ENCODE peak calls at places on chromosomes 7 and 10, in five cellular contexts. F, N, U, A and E are unnamed samples.

GRCh38 chr7:47472444-47473157 is 109.3 kb downstream of the TNS3 start:
- DNase-seq in N (no peak), U (no peak), F (no peak), A (no peak), E (no peak)

GRCh38 chr10:14822879-14823755 is 14.7 kb downstream of the CDNF start:
- DNase-seq in F (no peak), U (peak; percentile 44), A (peak; percentile 66), N (no peak), E (peak; percentile 56)

GRCh38 chr10:1136268-1136667 is 80.1 kb downstream of the WDR37 start:
- DNase-seq in U (no peak), N (no peak), F (no peak), A (no peak), E (no peak)

GRCh38 chr10:113131611-113132330 is 181.7 kb downstream of the TCF7L2 start:
- DNase-seq in N (no peak), F (no peak), U (no peak), A (peak; percentile 84), E (no peak)

GRCh38 chr10:51770719-51771118 is 71.3 kb upstream of the CSTF2T start:
- DNase-seq in A (no peak), U (no peak), F (no peak), N (no peak), E (no peak)

GRCh38 chr10:124522903-124523260 is 61.3 kb downstream of the LHPP start:
- DNase-seq in F (no peak), U (no peak), N (no peak), A (no peak), E (no peak)

GRCh38 chr10:102135956-102136526 is 3.2 kb downstream of the PPRC1 start:
- DNase-seq in F (no peak), N (no peak), U (no peak), A (no peak), E (no peak)

GRCh38 chr10:48251152-48251524 is 23.4 kb downstream of the FRMPD2 start:
- DNase-seq in U (no peak), F (no peak), N (peak; percentile 7), A (no peak), E (no peak)

GRCh38 chr7:142142702-142143101 is 31.2 kb downstream of the MGAM2 start:
- DNase-seq in N (no peak), U (no peak), F (no peak), A (no peak), E (no peak)

GRCh38 chr7:124429923-124430322 is 335.7 kb downstream of the GPR37 start:
- DNase-seq in F (no peak), N (no peak), A (no peak), U (no peak), E (no peak)

GRCh38 chr10:28432210-28432676 is 100.7 kb upstream of the WAC start:
- DNase-seq in N (peak; percentile 66), F (no peak), A (peak; percentile 88), U (peak; percentile 12), E (peak; percentile 27)

GRCh38 chr7:44398953-44399574 is 73.7 kb upstream of the CAMK2B start:
- DNase-seq in N (peak; percentile 11), A (no peak), F (no peak), U (no peak), E (no peak)

GRCh38 chr10:63829573-63830149 is 308.5 kb downstream of the REEP3 start:
- DNase-seq in A (no peak), F (no peak), U (no peak), N (no peak), E (no peak)

GRCh38 chr10:86200269-86200668 is 166.3 kb downstream of the GRID1 start:
- DNase-seq in F (no peak), U (no peak), A (no peak), N (no peak), E (no peak)

GRCh38 chr10:80382989-80383388 is 25.4 kb upstream of the PRXL2A start:
- DNase-seq in U (peak; percentile 32), F (no peak), N (peak; percentile 63), A (peak; percentile 26), E (peak; percentile 54)

GRCh38 chr10:117946525-117947070 is 100.1 kb downstream of the RAB11FIP2 start:
- DNase-seq in U (no peak), F (no peak), N (no peak), A (peak; percentile 61), E (no peak)

GRCh38 chr10:108523016-108523415 is 1358.5 kb upstream of the SORCS1 start:
- DNase-seq in F (no peak), N (no peak), A (no peak), U (no peak), E (no peak)

GRCh38 chr7:157937432-157937831 is 600.6 kb downstream of the DNAJB6 start:
- DNase-seq in A (no peak), U (no peak), F (no peak), N (peak; percentile 15), E (no peak)

GRCh38 chr7:11742496-11742895 is 89.5 kb downstream of the THSD7A start:
- DNase-seq in F (no peak), N (no peak), U (no peak), A (no peak), E (no peak)

GRCh38 chr7:36884863-36885262 is 160.6 kb upstream of the AOAH start:
- DNase-seq in N (no peak), F (no peak), U (no peak), A (no peak), E (no peak)

GRCh38 chr10:33352631-33353030 is 18.2 kb upstream of the NRP1 start:
- DNase-seq in N (no peak), U (no peak), A (no peak), F (no peak), E (no peak)

GRCh38 chr7:98655611-98656010 is 38.5 kb downstream of the NPTX2 start:
- DNase-seq in U (no peak), A (no peak), N (no peak), F (no peak), E (no peak)

GRCh38 chr7:37341033-37341630 is 107.5 kb downstream of the ELMO1 start:
- DNase-seq in F (no peak), A (no peak), U (no peak), N (no peak), E (no peak)

GRCh38 chr7:27364344-27364758 is 121.7 kb downstream of the EVX1 start:
- DNase-seq in F (no peak), U (no peak), A (peak; percentile 75), N (no peak), E (no peak)

GRCh38 chr7:2921748-2922147 is 77.6 kb upstream of the GNA12 start:
- DNase-seq in F (no peak), A (no peak), N (no peak), U (no peak), E (no peak)

GRCh38 chr7:157513682-157514081 is 176.9 kb downstream of the DNAJB6 start:
- DNase-seq in F (no peak), U (no peak), N (peak; percentile 15), A (no peak), E (no peak)